ENCODE peak calls at places on chromosomes 11 and 22, in six cellular contexts. One of them, this sample, is unnamed.

GRCh38 chr11:95923730-95924413 is at the start of gene MTMR2:
- DNase-seq in Peyer's patch: peak
- DNase-seq in sigmoid colon: peak
- DNase-seq in mesothelial cell of epicardium: peak
- DNase-seq in Caco-2: peak
- DNase-seq in nephron progenitor cell: peak
- DNase-seq in this sample: peak

GRCh38 chr11:72769680-72770079 is 17.5 kb upstream of the ARAP1 start:
- DNase-seq in Peyer's patch: no peak
- DNase-seq in Caco-2: no peak
- DNase-seq in mesothelial cell of epicardium: no peak
- DNase-seq in nephron progenitor cell: no peak
- DNase-seq in sigmoid colon: no peak
- DNase-seq in this sample: no peak

GRCh38 chr11:115226556-115226955 is 277.7 kb downstream of the CADM1 start:
- DNase-seq in sigmoid colon: no peak
- DNase-seq in nephron progenitor cell: no peak
- DNase-seq in Caco-2: peak
- DNase-seq in Peyer's patch: no peak
- DNase-seq in mesothelial cell of epicardium: no peak
- DNase-seq in this sample: no peak

GRCh38 chr11:78834886-78835285 is 260.2 kb upstream of the NARS2 start:
- DNase-seq in Caco-2: no peak
- DNase-seq in mesothelial cell of epicardium: no peak
- DNase-seq in nephron progenitor cell: no peak
- DNase-seq in sigmoid colon: no peak
- DNase-seq in Peyer's patch: no peak
- DNase-seq in this sample: no peak

GRCh38 chr22:47165998-47166397 is 403.5 kb downstream of the TBC1D22A start:
- DNase-seq in Caco-2: peak
- DNase-seq in Peyer's patch: no peak
- DNase-seq in nephron progenitor cell: no peak
- DNase-seq in mesothelial cell of epicardium: no peak
- DNase-seq in sigmoid colon: peak
- DNase-seq in this sample: peak

GRCh38 chr11:64643927-64644326 is 52.9 kb downstream of the SLC22A12 start:
- DNase-seq in nephron progenitor cell: peak
- DNase-seq in Caco-2: no peak
- DNase-seq in mesothelial cell of epicardium: no peak
- DNase-seq in sigmoid colon: no peak
- DNase-seq in Peyer's patch: no peak
- DNase-seq in this sample: no peak

GRCh38 chr11:44016129-44016528 is 31.7 kb upstream of the ACCSL start:
- DNase-seq in Caco-2: no peak
- DNase-seq in nephron progenitor cell: no peak
- DNase-seq in Peyer's patch: no peak
- DNase-seq in mesothelial cell of epicardium: peak
- DNase-seq in sigmoid colon: peak
- DNase-seq in this sample: peak

GRCh38 chr11:5737672-5738071 is 1.4 kb downstream of the OR56B1 start:
- DNase-seq in mesothelial cell of epicardium: no peak
- DNase-seq in Caco-2: no peak
- DNase-seq in Peyer's patch: no peak
- DNase-seq in sigmoid colon: no peak
- DNase-seq in nephron progenitor cell: no peak
- DNase-seq in this sample: no peak

GRCh38 chr11:33373636-33374035 is 116.5 kb downstream of the HIPK3 start:
- DNase-seq in Caco-2: no peak
- DNase-seq in Peyer's patch: no peak
- DNase-seq in sigmoid colon: no peak
- DNase-seq in nephron progenitor cell: no peak
- DNase-seq in mesothelial cell of epicardium: no peak
- DNase-seq in this sample: no peak

GRCh38 chr11:119062779-119063178 is 4.8 kb upstream of the VPS11 start:
- DNase-seq in Peyer's patch: no peak
- DNase-seq in Caco-2: no peak
- DNase-seq in nephron progenitor cell: no peak
- DNase-seq in sigmoid colon: no peak
- DNase-seq in mesothelial cell of epicardium: no peak
- DNase-seq in this sample: no peak

GRCh38 chr22:50691521-50691920 is 18.9 kb downstream of the SHANK3 start:
- DNase-seq in mesothelial cell of epicardium: peak
- DNase-seq in nephron progenitor cell: peak
- DNase-seq in Caco-2: peak
- DNase-seq in sigmoid colon: no peak
- DNase-seq in Peyer's patch: peak
- DNase-seq in this sample: no peak

GRCh38 chr22:43081968-43082367 is 7.2 kb downstream of the TTLL1 start:
- DNase-seq in nephron progenitor cell: no peak
- DNase-seq in sigmoid colon: no peak
- DNase-seq in mesothelial cell of epicardium: no peak
- DNase-seq in Peyer's patch: no peak
- DNase-seq in Caco-2: no peak
- DNase-seq in this sample: no peak

GRCh38 chr11:117750916-117751773 is 45.9 kb downstream of the DSCAML1 start:
- DNase-seq in Peyer's patch: no peak
- DNase-seq in Caco-2: no peak
- DNase-seq in sigmoid colon: peak
- DNase-seq in mesothelial cell of epicardium: no peak
- DNase-seq in nephron progenitor cell: no peak
- DNase-seq in this sample: no peak

GRCh38 chr11:87421422-87421821 is 383.7 kb downstream of the TMEM135 start:
- DNase-seq in mesothelial cell of epicardium: no peak
- DNase-seq in Caco-2: peak
- DNase-seq in Peyer's patch: no peak
- DNase-seq in sigmoid colon: no peak
- DNase-seq in nephron progenitor cell: peak
- DNase-seq in this sample: no peak

GRCh38 chr11:73480677-73481076 is 104.5 kb downstream of the RELT start:
- DNase-seq in Peyer's patch: no peak
- DNase-seq in Caco-2: no peak
- DNase-seq in sigmoid colon: no peak
- DNase-seq in mesothelial cell of epicardium: no peak
- DNase-seq in nephron progenitor cell: no peak
- DNase-seq in this sample: no peak

GRCh38 chr11:76493040-76493439 is 48.2 kb downstream of the EMSY start:
- DNase-seq in sigmoid colon: no peak
- DNase-seq in Peyer's patch: no peak
- DNase-seq in nephron progenitor cell: no peak
- DNase-seq in mesothelial cell of epicardium: no peak
- DNase-seq in Caco-2: no peak
- DNase-seq in this sample: no peak

GRCh38 chr11:73989156-73989555 is 6.5 kb upstream of the UCP2 start:
- DNase-seq in mesothelial cell of epicardium: no peak
- DNase-seq in Caco-2: peak
- DNase-seq in sigmoid colon: peak
- DNase-seq in Peyer's patch: no peak
- DNase-seq in nephron progenitor cell: no peak
- DNase-seq in this sample: no peak

GRCh38 chr11:61334434-61335354 is 1.7 kb downstream of the TKFC start:
- DNase-seq in mesothelial cell of epicardium: no peak
- DNase-seq in Caco-2: no peak
- DNase-seq in Peyer's patch: no peak
- DNase-seq in sigmoid colon: peak
- DNase-seq in nephron progenitor cell: no peak
- DNase-seq in this sample: no peak

GRCh38 chr11:111422494-111423249 is 43.6 kb upstream of the POU2AF1 start:
- DNase-seq in nephron progenitor cell: peak
- DNase-seq in mesothelial cell of epicardium: peak
- DNase-seq in Peyer's patch: peak
- DNase-seq in Caco-2: peak
- DNase-seq in sigmoid colon: peak
- DNase-seq in this sample: no peak

GRCh38 chr11:96964661-96965060 is 574.8 kb downstream of the JRKL start:
- DNase-seq in sigmoid colon: no peak
- DNase-seq in nephron progenitor cell: no peak
- DNase-seq in mesothelial cell of epicardium: no peak
- DNase-seq in Peyer's patch: no peak
- DNase-seq in Caco-2: no peak
- DNase-seq in this sample: no peak

GRCh38 chr11:112831041-112831440 is 130.2 kb upstream of the NCAM1 start:
- DNase-seq in Caco-2: no peak
- DNase-seq in nephron progenitor cell: no peak
- DNase-seq in mesothelial cell of epicardium: no peak
- DNase-seq in sigmoid colon: no peak
- DNase-seq in Peyer's patch: no peak
- DNase-seq in this sample: no peak

GRCh38 chr11:134047586-134047999 is 21.3 kb upstream of the JAM3 start:
- DNase-seq in sigmoid colon: peak
- DNase-seq in nephron progenitor cell: no peak
- DNase-seq in Peyer's patch: no peak
- DNase-seq in mesothelial cell of epicardium: no peak
- DNase-seq in Caco-2: peak
- DNase-seq in this sample: no peak

GRCh38 chr11:121866822-121867221 is 249.2 kb downstream of the BLID start:
- DNase-seq in mesothelial cell of epicardium: no peak
- DNase-seq in nephron progenitor cell: no peak
- DNase-seq in Peyer's patch: no peak
- DNase-seq in Caco-2: no peak
- DNase-seq in sigmoid colon: no peak
- DNase-seq in this sample: no peak

GRCh38 chr11:121864660-121865059 is 251.4 kb downstream of the BLID start:
- DNase-seq in nephron progenitor cell: no peak
- DNase-seq in sigmoid colon: no peak
- DNase-seq in mesothelial cell of epicardium: no peak
- DNase-seq in Peyer's patch: no peak
- DNase-seq in Caco-2: no peak
- DNase-seq in this sample: no peak

DNA sequence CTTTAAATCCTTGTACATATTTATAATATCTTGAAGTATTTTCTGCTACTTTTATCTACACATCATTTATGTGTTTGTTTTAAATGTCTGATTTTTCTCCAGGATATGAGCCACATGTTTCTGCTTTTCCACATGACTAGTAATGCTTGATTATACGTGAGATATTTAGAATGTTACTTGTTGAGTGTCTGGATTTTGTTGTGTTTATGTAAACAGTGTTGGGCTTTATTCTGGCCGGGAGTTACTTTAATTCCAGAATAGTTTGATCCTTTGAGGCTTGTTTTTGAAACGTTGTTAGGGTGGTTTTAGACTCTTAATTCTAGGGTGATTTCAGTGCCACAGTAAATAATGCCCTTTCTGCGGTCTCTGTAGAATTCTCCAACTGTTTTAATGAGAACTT is 252.9 kb downstream of the BLID start:
- DNase-seq in mesothelial cell of epicardium: no peak
- DNase-seq in Peyer's patch: no peak
- DNase-seq in sigmoid colon: no peak
- DNase-seq in Caco-2: no peak
- DNase-seq in nephron progenitor cell: no peak
- DNase-seq in this sample: no peak
- TF ChIP-seq CTCF in mesothelial cell of epicardium: no peak
- TF ChIP-seq CTCF in Peyer's patch: no peak
- TF ChIP-seq CTCF in sigmoid colon: no peak
- TF ChIP-seq CTCF in Caco-2: no peak
- TF ChIP-seq CTCF in nephron progenitor cell: no peak
- TF ChIP-seq CTCF in this sample: no peak

DNA sequence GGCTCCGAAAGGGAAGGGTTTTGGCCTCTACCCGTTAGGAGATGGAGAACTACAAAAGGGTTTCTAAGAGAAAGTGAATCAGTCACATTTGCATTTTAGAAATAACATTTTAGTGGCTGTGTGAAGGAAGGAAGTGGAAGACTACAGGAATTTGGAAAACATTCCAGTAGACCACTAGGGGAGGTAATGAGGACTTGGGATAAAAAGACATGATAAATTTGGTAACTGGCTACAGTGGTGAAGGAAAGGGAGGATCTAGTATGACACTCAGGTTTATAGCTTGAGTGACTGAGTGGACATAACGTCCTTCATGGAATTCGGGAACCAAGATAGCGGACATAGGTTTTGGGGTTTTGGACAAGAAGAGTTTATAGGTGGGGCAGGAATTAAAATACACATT is 7.0 kb upstream of the RRM1 start:
- DNase-seq in mesothelial cell of epicardium: no peak
- DNase-seq in Peyer's patch: no peak
- DNase-seq in sigmoid colon: no peak
- DNase-seq in nephron progenitor cell: no peak
- DNase-seq in Caco-2: no peak
- DNase-seq in this sample: no peak
- TF ChIP-seq CTCF in mesothelial cell of epicardium: peak
- TF ChIP-seq CTCF in Peyer's patch: peak
- TF ChIP-seq CTCF in sigmoid colon: no peak
- TF ChIP-seq CTCF in nephron progenitor cell: peak
- TF ChIP-seq CTCF in Caco-2: no peak
- TF ChIP-seq CTCF in this sample: peak

DNA sequence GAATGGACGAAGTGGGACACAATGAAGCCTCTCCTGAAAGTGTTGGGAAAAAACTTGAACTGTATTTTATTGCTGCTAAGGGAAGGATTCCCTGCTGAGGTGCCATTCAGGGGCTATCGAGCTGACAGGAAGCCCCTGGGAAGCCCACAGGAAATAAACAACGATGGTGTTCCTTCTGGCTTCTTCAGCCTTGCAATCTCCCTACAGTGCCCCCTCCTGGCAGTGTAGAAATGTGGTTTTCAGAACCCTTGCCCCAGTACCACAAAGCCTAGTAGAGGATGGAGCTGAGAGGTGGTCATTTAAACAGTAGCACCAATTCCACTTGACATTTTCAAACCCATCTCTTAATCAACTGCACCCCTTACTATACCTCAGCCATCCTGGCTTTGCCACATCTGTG is 676.7 kb upstream of the ARHGAP42 start:
- DNase-seq in nephron progenitor cell: no peak
- DNase-seq in sigmoid colon: no peak
- DNase-seq in Peyer's patch: no peak
- DNase-seq in mesothelial cell of epicardium: no peak
- DNase-seq in Caco-2: no peak
- DNase-seq in this sample: no peak
- TF ChIP-seq CTCF in nephron progenitor cell: no peak
- TF ChIP-seq CTCF in sigmoid colon: no peak
- TF ChIP-seq CTCF in Peyer's patch: no peak
- TF ChIP-seq CTCF in mesothelial cell of epicardium: no peak
- TF ChIP-seq CTCF in Caco-2: no peak
- TF ChIP-seq CTCF in this sample: no peak

DNA sequence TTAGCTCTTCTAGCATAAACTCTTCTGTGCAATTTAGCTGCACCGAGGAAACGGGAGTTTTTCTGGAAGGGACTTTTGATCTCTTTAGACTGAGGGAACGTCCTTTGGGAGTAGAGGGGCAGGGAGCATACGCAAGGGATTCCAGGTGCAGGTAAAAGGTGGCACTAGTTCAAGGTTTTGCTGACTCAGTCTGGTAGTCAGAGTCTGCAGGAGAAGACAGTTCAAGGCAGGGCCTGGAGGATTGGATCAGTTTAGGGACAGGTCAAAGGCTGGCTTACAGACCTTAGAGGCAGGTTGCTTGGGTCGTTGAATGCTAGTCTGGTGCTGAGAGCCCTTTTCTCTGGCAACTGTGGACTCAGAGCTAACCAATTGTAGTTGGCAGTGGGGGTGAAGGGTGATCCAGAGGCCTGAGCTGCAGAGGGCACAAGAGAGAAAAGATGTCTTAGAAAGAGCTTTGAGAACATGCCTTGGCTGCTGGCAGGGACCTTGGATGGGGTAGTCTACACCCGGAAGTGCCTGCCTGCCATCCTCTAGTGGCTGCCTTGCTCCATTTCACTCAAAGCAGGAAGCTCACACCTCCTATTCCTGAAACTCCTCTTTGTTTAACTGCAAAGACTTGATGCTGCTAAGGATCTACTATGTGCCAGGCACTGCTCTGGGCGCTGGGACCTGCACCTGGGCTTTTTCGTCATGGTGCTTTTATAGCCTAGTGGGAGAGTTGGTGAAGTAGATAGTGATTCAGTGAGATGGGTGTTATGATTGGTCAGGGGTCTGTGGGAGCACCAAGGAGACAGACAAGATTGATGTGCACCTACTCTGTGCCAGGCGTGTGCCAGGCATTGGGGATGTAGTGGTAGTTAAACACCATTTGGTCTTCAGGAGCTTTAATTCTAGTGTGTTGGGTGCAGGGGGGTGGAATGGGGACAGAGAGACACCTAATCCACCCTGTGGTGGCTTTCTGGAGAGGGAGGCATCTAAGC is 17.1 kb downstream of the MIAT start:
- DNase-seq in Caco-2: no peak
- DNase-seq in sigmoid colon: no peak
- DNase-seq in mesothelial cell of epicardium: no peak
- DNase-seq in nephron progenitor cell: no peak
- DNase-seq in Peyer's patch: peak
- DNase-seq in this sample: no peak
- TF ChIP-seq CTCF in Caco-2: no peak
- TF ChIP-seq CTCF in sigmoid colon: no peak
- TF ChIP-seq CTCF in mesothelial cell of epicardium: no peak
- TF ChIP-seq CTCF in nephron progenitor cell: no peak
- TF ChIP-seq CTCF in Peyer's patch: no peak
- TF ChIP-seq CTCF in this sample: no peak

This sample was measured in type B pancreatic cell.